ENCODE peak calls at places on chromosomes 11 and 22, in four cellular contexts. One of them, this sample, is unnamed.

GRCh38 chr22:41481131-41481830 is 12.4 kb downstream of the ACO2 start:
- DNase-seq in adrenal gland: peak; percentile 80
- DNase-seq in Peyer's patch: no peak
- DNase-seq in substantia nigra: peak; percentile 27
- DNase-seq in this sample: no peak

GRCh38 chr11:65489061-65489705 is 9.7 kb upstream of the MALAT1 start:
- DNase-seq in adrenal gland: peak; percentile 81
- DNase-seq in Peyer's patch: peak; percentile 60
- DNase-seq in substantia nigra: no peak
- DNase-seq in this sample: peak; percentile 48

GRCh38 chr11:44711772-44712608 is 14.8 kb upstream of the TSPAN18 start:
- DNase-seq in adrenal gland: no peak
- DNase-seq in Peyer's patch: no peak
- DNase-seq in substantia nigra: no peak
- DNase-seq in this sample: no peak

GRCh38 chr11:25633230-25633629 is 698.7 kb upstream of the ANO3 start:
- DNase-seq in adrenal gland: no peak
- DNase-seq in Peyer's patch: no peak
- DNase-seq in substantia nigra: no peak
- DNase-seq in this sample: no peak

GRCh38 chr11:133249530-133249929 is 282.8 kb downstream of the OPCML start:
- DNase-seq in adrenal gland: no peak
- DNase-seq in Peyer's patch: no peak
- DNase-seq in substantia nigra: no peak
- DNase-seq in this sample: no peak

GRCh38 chr11:36296925-36297604 is 977 bp downstream of the PRR5L start:
- DNase-seq in adrenal gland: no peak
- DNase-seq in Peyer's patch: peak; percentile 57
- DNase-seq in substantia nigra: no peak
- DNase-seq in this sample: no peak

GRCh38 chr11:115406404-115406803 is 97.8 kb downstream of the CADM1 start:
- DNase-seq in adrenal gland: no peak
- DNase-seq in Peyer's patch: no peak
- DNase-seq in substantia nigra: no peak
- DNase-seq in this sample: no peak

GRCh38 chr11:119373917-119374631 is 7.4 kb downstream of the USP2 start:
- DNase-seq in adrenal gland: peak; percentile 74
- DNase-seq in Peyer's patch: peak; percentile 83
- DNase-seq in substantia nigra: peak; percentile 84
- DNase-seq in this sample: no peak

GRCh38 chr11:6548121-6548520 is 51.0 kb downstream of the DNHD1 start:
- DNase-seq in adrenal gland: no peak
- DNase-seq in Peyer's patch: no peak
- DNase-seq in substantia nigra: no peak
- DNase-seq in this sample: no peak

GRCh38 chr11:118027694-118028093 is 41.5 kb downstream of the IL10RA start:
- DNase-seq in adrenal gland: no peak
- DNase-seq in Peyer's patch: no peak
- DNase-seq in substantia nigra: no peak
- DNase-seq in this sample: no peak

DNA sequence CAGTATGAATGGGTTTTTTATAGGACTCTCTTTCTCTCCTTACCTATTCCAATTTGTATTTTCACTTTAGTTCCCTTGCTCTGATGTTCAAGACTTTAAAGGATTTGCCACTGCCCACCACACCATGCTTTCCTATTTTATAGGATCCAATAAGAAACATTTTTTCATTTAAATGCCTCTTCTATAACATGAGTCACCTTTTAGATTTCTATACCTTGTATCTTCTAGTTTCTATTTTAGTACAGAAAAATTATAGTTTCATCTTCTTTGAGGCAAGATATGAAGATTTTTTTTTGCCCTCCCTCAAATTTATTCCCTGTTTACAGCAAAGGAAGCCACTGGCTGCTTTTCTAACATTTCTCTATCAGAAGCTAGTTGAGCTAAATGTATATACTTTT is 76.8 kb downstream of the ARFGAP2 start:
- DNase-seq in adrenal gland: no peak
- DNase-seq in Peyer's patch: no peak
- DNase-seq in substantia nigra: no peak
- DNase-seq in this sample: no peak
- H3K27ac ChIP-seq in adrenal gland: no peak overlapping the region
- H3K27ac ChIP-seq in Peyer's patch: no peak overlapping the region
- H3K27ac ChIP-seq in substantia nigra: no peak overlapping the region
- H3K27ac ChIP-seq in this sample: peak overlapping the region; percentile 17

DNA sequence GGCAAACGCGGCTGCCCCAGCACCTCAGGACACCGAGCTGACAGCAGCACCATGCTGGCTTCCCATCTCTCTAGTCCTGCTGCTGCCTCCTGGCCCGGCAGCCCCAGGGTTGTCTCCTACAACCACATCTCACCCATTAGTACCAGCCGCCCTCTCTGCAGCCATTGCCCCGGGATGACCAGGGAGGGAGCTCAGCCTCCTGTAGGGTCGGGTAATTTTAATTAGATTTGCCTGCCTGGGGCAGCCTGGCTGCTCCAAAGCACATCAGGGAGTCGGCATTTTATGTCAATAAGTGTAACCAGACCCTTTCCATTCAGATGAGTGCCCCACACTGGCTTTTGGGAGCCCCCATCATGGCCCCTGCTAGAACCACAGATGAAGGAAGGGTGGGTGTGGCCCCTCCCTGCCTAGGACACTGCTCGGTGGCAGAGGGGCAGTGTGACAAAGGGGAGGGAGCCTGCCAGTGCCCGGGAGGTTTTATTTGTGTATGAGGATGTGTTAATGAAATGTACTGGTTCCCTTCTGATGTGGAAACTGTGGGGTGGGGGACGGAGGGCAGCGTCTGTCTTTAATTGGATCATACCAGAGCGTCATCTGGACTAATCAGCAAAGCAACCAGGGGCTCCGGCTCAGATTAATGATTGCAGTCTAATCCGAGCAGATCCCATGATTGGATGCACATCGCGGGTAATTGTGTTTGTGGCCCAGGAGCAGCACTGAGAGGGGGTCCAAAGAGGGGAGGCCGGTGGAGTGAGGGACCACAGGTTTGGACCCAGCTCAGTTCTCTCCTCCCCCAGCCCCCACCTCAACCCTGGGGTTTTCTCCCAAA is 125.3 kb downstream of the FEZ1 start:
- DNase-seq in adrenal gland: no peak
- DNase-seq in Peyer's patch: no peak
- DNase-seq in substantia nigra: no peak
- DNase-seq in this sample: no peak
- H3K27ac ChIP-seq in adrenal gland: no peak overlapping the region
- H3K27ac ChIP-seq in Peyer's patch: no peak overlapping the region
- H3K27ac ChIP-seq in substantia nigra: no peak overlapping the region
- H3K27ac ChIP-seq in this sample: no peak overlapping the region

GRCh38 chr22:20109411-20110358 is 6.2 kb upstream of the RANBP1 start:
- DNase-seq in adrenal gland: no peak
- DNase-seq in Peyer's patch: no peak
- DNase-seq in substantia nigra: no peak
- DNase-seq in this sample: no peak

GRCh38 chr22:20107951-20108756 is 7.8 kb upstream of the RANBP1 start:
- DNase-seq in adrenal gland: no peak
- DNase-seq in Peyer's patch: no peak
- DNase-seq in substantia nigra: no peak
- DNase-seq in this sample: no peak

GRCh38 chr22:20107471-20107901 is 8.4 kb upstream of the RANBP1 start:
- DNase-seq in adrenal gland: no peak
- DNase-seq in Peyer's patch: no peak
- DNase-seq in substantia nigra: no peak
- DNase-seq in this sample: no peak

GRCh38 chr22:20110359-20110985 is 5.4 kb upstream of the RANBP1 start:
- DNase-seq in adrenal gland: no peak
- DNase-seq in Peyer's patch: no peak
- DNase-seq in substantia nigra: no peak
- DNase-seq in this sample: no peak

DNA sequence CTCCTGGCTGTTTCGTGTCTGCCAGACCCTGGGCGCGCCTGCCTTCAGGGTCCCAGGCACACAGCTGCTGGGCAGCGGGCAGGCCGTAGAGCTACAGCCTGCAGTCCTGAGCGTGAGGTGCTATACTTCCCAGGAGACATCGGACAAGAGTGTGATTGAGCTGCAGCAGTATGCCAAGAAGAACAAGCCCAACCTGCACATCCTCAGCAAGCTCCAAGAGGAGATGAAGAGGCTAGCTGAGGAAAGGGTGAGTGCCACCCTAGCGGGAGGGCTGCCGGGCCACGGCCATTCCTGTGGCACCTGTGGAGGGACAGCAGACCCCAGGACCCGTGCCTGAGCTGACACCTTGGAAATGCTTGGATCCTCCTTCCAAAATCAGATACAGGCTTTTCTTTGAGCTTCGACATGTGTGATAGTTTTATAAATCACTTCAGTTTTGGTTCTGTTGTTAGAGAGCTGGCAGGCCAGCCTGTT is 7.1 kb upstream of the RANBP1 start:
- DNase-seq in adrenal gland: no peak
- DNase-seq in Peyer's patch: no peak
- DNase-seq in substantia nigra: no peak
- DNase-seq in this sample: no peak
- H3K27ac ChIP-seq in adrenal gland: no peak overlapping the region
- H3K27ac ChIP-seq in Peyer's patch: no peak overlapping the region
- H3K27ac ChIP-seq in substantia nigra: no peak overlapping the region
- H3K27ac ChIP-seq in this sample: no peak overlapping the region

DNA sequence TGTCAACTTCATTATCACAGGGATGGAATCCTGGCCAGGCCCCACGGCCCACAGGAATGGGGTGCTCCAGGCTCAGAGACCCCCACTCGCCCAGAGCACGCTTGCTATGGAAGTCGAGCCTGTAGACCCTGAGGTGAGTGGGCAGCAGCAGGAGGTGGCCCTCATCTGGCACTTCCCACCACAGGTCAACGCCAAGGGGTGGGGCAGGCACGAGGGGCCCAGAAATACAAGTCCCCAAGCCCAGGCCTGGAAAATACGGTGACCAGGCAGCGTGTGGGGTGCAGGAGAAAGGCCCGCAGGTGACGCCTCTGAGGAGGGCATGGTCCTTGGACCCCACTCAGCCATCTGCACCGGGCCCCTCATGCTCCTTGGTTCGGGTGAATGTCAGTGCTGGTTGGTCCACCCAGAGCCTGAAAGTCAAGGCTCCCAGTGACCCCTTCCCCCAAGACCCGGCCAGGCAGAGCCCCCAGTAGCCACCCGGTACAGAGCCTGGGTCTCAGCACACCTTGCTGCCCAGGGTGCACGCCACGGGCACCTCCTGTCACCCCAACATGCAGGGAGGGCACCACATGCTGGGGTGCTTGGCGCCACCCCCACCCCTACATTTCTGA is 2.4 kb downstream of the MOB2 start:
- DNase-seq in adrenal gland: no peak
- DNase-seq in Peyer's patch: no peak
- DNase-seq in substantia nigra: no peak
- DNase-seq in this sample: no peak
- H3K27ac ChIP-seq in adrenal gland: no peak overlapping the region
- H3K27ac ChIP-seq in Peyer's patch: peak overlapping the region; percentile 79
- H3K27ac ChIP-seq in substantia nigra: no peak overlapping the region
- H3K27ac ChIP-seq in this sample: no peak overlapping the region

GRCh38 chr22:46931414-46931813 is 169.0 kb downstream of the TBC1D22A start:
- DNase-seq in adrenal gland: no peak
- DNase-seq in Peyer's patch: no peak
- DNase-seq in substantia nigra: no peak
- DNase-seq in this sample: no peak
- H3K27ac ChIP-seq in adrenal gland: no peak overlapping the region
- H3K27ac ChIP-seq in Peyer's patch: no peak overlapping the region
- H3K27ac ChIP-seq in substantia nigra: no peak overlapping the region
- H3K27ac ChIP-seq in this sample: no peak overlapping the region

GRCh38 chr22:50208939-50209892 is 8.4 kb downstream of the SELENOO start:
- DNase-seq in adrenal gland: no peak
- DNase-seq in Peyer's patch: no peak
- DNase-seq in substantia nigra: no peak
- DNase-seq in this sample: no peak

GRCh38 chr22:50205781-50206569 is 5.2 kb downstream of the SELENOO start:
- DNase-seq in adrenal gland: no peak
- DNase-seq in Peyer's patch: no peak
- DNase-seq in substantia nigra: no peak
- DNase-seq in this sample: no peak

GRCh38 chr22:50207383-50208031 is 6.7 kb downstream of the SELENOO start:
- DNase-seq in adrenal gland: no peak
- DNase-seq in Peyer's patch: no peak
- DNase-seq in substantia nigra: no peak
- DNase-seq in this sample: no peak

GRCh38 chr22:50208430-50208938 is 7.7 kb downstream of the SELENOO start:
- DNase-seq in adrenal gland: no peak
- DNase-seq in Peyer's patch: no peak
- DNase-seq in substantia nigra: no peak
- DNase-seq in this sample: no peak

GRCh38 chr22:50206599-50206998 is 5.8 kb downstream of the SELENOO start:
- DNase-seq in adrenal gland: no peak
- DNase-seq in Peyer's patch: no peak
- DNase-seq in substantia nigra: peak; percentile 52
- DNase-seq in this sample: no peak
- H3K27ac ChIP-seq in adrenal gland: no peak overlapping the region
- H3K27ac ChIP-seq in Peyer's patch: no peak overlapping the region
- H3K27ac ChIP-seq in substantia nigra: no peak overlapping the region
- H3K27ac ChIP-seq in this sample: no peak overlapping the region

GRCh38 chr11:121213568-121213893 is 79.0 kb upstream of the SC5D start:
- DNase-seq in adrenal gland: no peak
- DNase-seq in Peyer's patch: no peak
- DNase-seq in substantia nigra: no peak
- DNase-seq in this sample: no peak
- H3K27ac ChIP-seq in adrenal gland: no peak overlapping the region
- H3K27ac ChIP-seq in Peyer's patch: no peak overlapping the region
- H3K27ac ChIP-seq in substantia nigra: no peak overlapping the region
- H3K27ac ChIP-seq in this sample: no peak overlapping the region

GRCh38 chr11:10655931-10656576 is 37.5 kb downstream of the IRAG1 start:
- DNase-seq in adrenal gland: no peak
- DNase-seq in Peyer's patch: no peak
- DNase-seq in substantia nigra: no peak
- DNase-seq in this sample: no peak
- H3K27ac ChIP-seq in adrenal gland: peak overlapping the region; percentile 96
- H3K27ac ChIP-seq in Peyer's patch: peak overlapping the region; percentile 83
- H3K27ac ChIP-seq in substantia nigra: no peak overlapping the region
- H3K27ac ChIP-seq in this sample: no peak overlapping the region

GRCh38 chr22:32661296-32661695 is 140.2 kb upstream of the TIMP3 start:
- DNase-seq in adrenal gland: no peak
- DNase-seq in Peyer's patch: peak; percentile 53
- DNase-seq in substantia nigra: peak; percentile 6
- DNase-seq in this sample: no peak
- H3K27ac ChIP-seq in adrenal gland: peak overlapping the region; percentile 50
- H3K27ac ChIP-seq in Peyer's patch: no peak overlapping the region
- H3K27ac ChIP-seq in substantia nigra: no peak overlapping the region
- H3K27ac ChIP-seq in this sample: no peak overlapping the region

GRCh38 chr11:100827934-100828661 is 141.0 kb downstream of the ARHGAP42 start:
- DNase-seq in adrenal gland: no peak
- DNase-seq in Peyer's patch: no peak
- DNase-seq in substantia nigra: no peak
- DNase-seq in this sample: no peak
- H3K27ac ChIP-seq in adrenal gland: no peak overlapping the region
- H3K27ac ChIP-seq in Peyer's patch: no peak overlapping the region
- H3K27ac ChIP-seq in substantia nigra: no peak overlapping the region
- H3K27ac ChIP-seq in this sample: no peak overlapping the region

This sample was measured in caudate nucleus.